ENCODE peak calls at places on chromosomes 7 and 10, in four cellular contexts. C is trophoblast cell, T is neuronal stem cell, N is H1. X is an unnamed sample.

GRCh38 chr10:96747734-96748550 is 27.6 kb upstream of the PIK3AP1 start:
- DNase-seq in T (no peak), C (no peak), N (no peak), X (no peak)

GRCh38 chr10:63558132-63558784 is 37.1 kb downstream of the REEP3 start:
- DNase-seq in N (no peak), T (no peak), C (no peak), X (no peak)

GRCh38 chr10:32971536-32972091 is 13.6 kb upstream of the ITGB1 start:
- DNase-seq in N (no peak), C (peak; percentile 78), T (no peak), X (no peak)

GRCh38 chr7:38187794-38188472 is 9.9 kb downstream of the STARD3NL start:
- DNase-seq in C (no peak), T (no peak), N (no peak), X (no peak)

GRCh38 chr7:134512271-134512670 is 15.1 kb upstream of the AKR1B10 start:
- DNase-seq in T (no peak), C (peak; percentile 96), N (no peak), X (no peak)

GRCh38 chr7:28478661-28479060 is 66.3 kb downstream of the CREB5 start:
- DNase-seq in N (no peak), C (no peak), T (no peak), X (no peak)

GRCh38 chr10:89845541-89846275 is 144.3 kb downstream of the KIF20B start:
- DNase-seq in T (no peak), N (no peak), C (peak; percentile 49), X (no peak)

GRCh38 chr7:157370761-157371160 is 34.0 kb downstream of the DNAJB6 start:
- DNase-seq in N (no peak), C (no peak), T (no peak), X (no peak)

GRCh38 chr10:16866861-16867260 is 49.6 kb upstream of the RSU1 start:
- DNase-seq in T (no peak), C (no peak), N (no peak), X (no peak)

GRCh38 chr10:63042256-63042655 is 90.9 kb upstream of the NRBF2 start:
- DNase-seq in N (no peak), C (no peak), T (no peak), X (no peak)

GRCh38 chr10:63376560-63377304 is 89.0 kb downstream of the JMJD1C start:
- DNase-seq in T (no peak), N (no peak), C (peak; percentile 38), X (no peak)

GRCh38 chr7:36279251-36279925 is 110.3 kb upstream of the ANLN start:
- DNase-seq in C (no peak), N (peak; percentile 39), T (no peak), X (no peak)

GRCh38 chr10:50992972-50993766 is 81.1 kb upstream of the PRKG1 start:
- DNase-seq in C (no peak), T (no peak), N (no peak), X (peak; percentile 38)

GRCh38 chr10:15898046-15898445 is 37.7 kb upstream of the MINDY3 start:
- DNase-seq in T (no peak), N (no peak), C (no peak), X (no peak)

GRCh38 chr7:1925973-1926907 is 256.2 kb downstream of the ELFN1 start:
- DNase-seq in C (no peak), T (no peak), N (no peak), X (no peak)

GRCh38 chr7:29883462-29884398 is 77.4 kb downstream of the WIPF3 start:
- DNase-seq in C (no peak), N (peak; percentile 80), T (no peak), X (peak; percentile 86)

GRCh38 chr7:82360591-82361386 is 82.8 kb downstream of the CACNA2D1 start:
- DNase-seq in N (no peak), C (no peak), T (no peak), X (no peak)

GRCh38 chr7:101171442-101171837 is 6.1 kb upstream of the VGF start:
- DNase-seq in N (no peak), T (no peak), C (no peak), X (no peak)

GRCh38 chr10:84200537-84201243 is 6.4 kb downstream of the CDHR1 start:
- DNase-seq in C (no peak), N (no peak), T (no peak), X (no peak)

GRCh38 chr10:110168601-110169481 is 38.6 kb upstream of the MXI1 start:
- DNase-seq in N (peak; percentile 51), C (no peak), T (no peak), X (peak; percentile 77)

GRCh38 chr10:14879055-14879800 is 562 bp downstream of the SUV39H2 start:
- DNase-seq in T (no peak), N (no peak), C (peak; percentile 5), X (no peak)

GRCh38 chr7:98107313-98107691 is 640 bp downstream of the LMTK2 start:
- DNase-seq in C (no peak), N (no peak), T (no peak), X (no peak)

GRCh38 chr7:141202540-141202939 is 128.7 kb downstream of the TMEM178B start:
- DNase-seq in N (no peak), T (no peak), C (no peak), X (no peak)

GRCh38 chr7:41257660-41258059 is 445.2 kb downstream of the INHBA start:
- DNase-seq in T (no peak), C (no peak), N (no peak), X (no peak)

GRCh38 chr10:72158174-72158573 is 57.6 kb upstream of the ANAPC16 start:
- DNase-seq in N (no peak), C (no peak), T (no peak), X (no peak)

GRCh38 chr7:26168458-26169023 is 16.5 kb downstream of the NFE2L3 start:
- DNase-seq in T (no peak), C (no peak), N (no peak), X (no peak)

GRCh38 chr10:65720901-65721300 is 1204.9 kb upstream of the LRRTM3 start:
- DNase-seq in C (no peak), T (no peak), N (no peak), X (no peak)

GRCh38 chr10:129410688-129411087 is 56.4 kb upstream of the MGMT start:
- DNase-seq in T (no peak), N (no peak), C (no peak), X (no peak)

GRCh38 chr7:137992738-137993394 is 9.0 kb downstream of the CREB3L2 start:
- DNase-seq in T (no peak), N (no peak), C (peak; percentile 81), X (no peak)

GRCh38 chr7:96311967-96312366 is 9.9 kb downstream of the SLC25A13 start:
- DNase-seq in N (no peak), C (no peak), T (no peak), X (no peak)

GRCh38 chr7:100983451-100984187 is 14.3 kb downstream of the MUC12 start:
- DNase-seq in C (peak; percentile 80), T (no peak), N (no peak), X (no peak)

GRCh38 chr7:114047889-114048288 is 129.1 kb upstream of the PPP1R3A start:
- DNase-seq in T (no peak), C (no peak), N (no peak), X (no peak)

GRCh38 chr10:126235091-126235978 is 152.9 kb downstream of the ADAM12 start:
- DNase-seq in N (no peak), C (peak; percentile 65), T (no peak), X (no peak)

GRCh38 chr7:21526007-21526406 is 16.8 kb upstream of the DNAH11 start:
- DNase-seq in N (no peak), T (no peak), C (no peak), X (no peak)

GRCh38 chr10:98396096-98397053 is 18.6 kb downstream of the PYROXD2 start:
- DNase-seq in N (no peak), T (no peak), C (no peak), X (no peak)

GRCh38 chr7:128997161-128997560 is 57.8 kb downstream of the TNPO3 start:
- DNase-seq in N (no peak), C (no peak), T (no peak), X (no peak)

GRCh38 chr10:34528320-34528719 is 286.8 kb downstream of the PARD3 start:
- DNase-seq in C (peak; percentile 92), T (peak; percentile 43), N (no peak), X (peak; percentile 73)

GRCh38 chr10:103829838-103830465 is 25.4 kb downstream of the SH3PXD2A start:
- DNase-seq in C (no peak), T (no peak), N (no peak), X (no peak)

GRCh38 chr10:103833731-103834365 is 21.5 kb downstream of the SH3PXD2A start:
- DNase-seq in T (no peak), C (no peak), N (no peak), X (peak; percentile 57)

GRCh38 chr10:103835121-103836045 is 20.0 kb downstream of the SH3PXD2A start:
- DNase-seq in C (peak; percentile 36), T (no peak), N (no peak), X (no peak)

GRCh38 chr10:103834436-103835095 is 20.8 kb downstream of the SH3PXD2A start:
- DNase-seq in C (no peak), T (no peak), N (no peak), X (no peak)

GRCh38 chr10:103832806-103833205 is 22.6 kb downstream of the SH3PXD2A start:
- DNase-seq in N (no peak), C (no peak), T (no peak), X (no peak)
- H2BK12ac ChIP-seq in N (no peak overlapping the region), C (no peak overlapping the region), T (no peak overlapping the region), X (no peak overlapping the region)

GRCh38 chr10:92691591-92692084 is 1.9 kb downstream of the HHEX start:
- DNase-seq in C (peak; percentile 8), N (no peak), T (no peak), X (peak; percentile 60)
- H4K91ac ChIP-seq in C (no peak overlapping the region), N (peak overlapping the region; percentile 5), T (no peak overlapping the region), X (no peak overlapping the region)

DNA sequence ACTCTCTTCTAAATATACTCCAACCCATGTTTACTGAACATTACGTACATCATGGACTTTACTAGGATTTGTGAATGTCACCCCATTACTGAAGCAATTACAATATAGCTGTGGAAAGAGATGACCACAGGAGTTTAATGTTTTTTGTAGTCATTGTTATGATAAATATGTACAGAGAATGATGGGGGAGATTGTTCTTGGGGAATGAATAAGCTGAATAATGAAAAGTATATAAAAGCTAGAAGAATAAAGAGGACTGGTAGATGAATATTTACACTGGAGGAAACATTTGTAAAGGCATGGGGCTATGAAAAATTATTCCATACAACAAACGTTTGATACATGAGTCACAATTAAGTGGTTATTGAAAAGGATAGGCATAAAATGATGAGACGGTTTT is 340.9 kb downstream of the SEMA3D start:
- DNase-seq in N (no peak), T (no peak), C (no peak), X (no peak)
- H2BK12ac ChIP-seq in N (no peak overlapping the region), T (no peak overlapping the region), C (no peak overlapping the region), X (no peak overlapping the region)

DNA sequence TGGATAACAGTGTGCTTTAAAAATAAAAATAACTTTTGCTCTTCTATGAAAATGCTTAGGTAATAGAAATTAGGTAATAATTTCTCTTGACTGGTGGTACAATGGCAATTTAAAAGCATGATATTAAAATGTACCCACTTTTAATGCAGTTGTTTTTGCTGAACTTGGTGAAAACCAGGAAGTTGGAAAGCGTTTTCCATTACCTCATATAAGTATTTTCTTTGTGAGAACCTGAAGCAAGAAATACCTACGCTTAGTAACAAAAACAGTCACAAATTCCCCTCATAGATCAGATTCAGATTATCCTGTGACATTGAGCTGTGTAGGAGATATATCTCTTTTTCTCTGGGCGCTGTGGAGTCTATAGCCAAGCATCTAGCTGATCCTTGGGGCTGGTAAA is 689.0 kb upstream of the FZD8 start:
- DNase-seq in T (no peak), N (no peak), C (no peak), X (no peak)
- H4K91ac ChIP-seq in T (no peak overlapping the region), N (no peak overlapping the region), C (no peak overlapping the region), X (no peak overlapping the region)